ENCODE peak calls at places on chromosomes 4 and X, in ten cellular contexts. A, G, O, F, N, D, E, I, U and X are unnamed samples.

GRCh38 chr4:151744614-151745013 is 16.2 kb downstream of the GATB start:
- DNase-seq in I (no peak), A (peak), E (no peak), F (peak), G (no peak), D (no peak), U (no peak), N (peak), O (no peak), X (no peak)

GRCh38 chr4:34108456-34108855 is 2135.9 kb downstream of the ARAP2 start:
- DNase-seq in D (peak), A (no peak), O (no peak), F (no peak), I (no peak), E (no peak), G (peak), U (no peak), N (peak), X (no peak)

GRCh38 chr4:173169428-173170209 is 1.0 kb downstream of the GALNT7 start:
- DNase-seq in F (peak), U (no peak), I (peak), E (no peak), G (peak), N (peak), D (peak), O (peak), A (peak), X (peak)

GRCh38 chr4:4673070-4673469 is 131.2 kb upstream of the STX18 start:
- DNase-seq in U (no peak), O (peak), A (peak), D (peak), E (no peak), I (no peak), G (peak), F (peak), N (peak), X (no peak)

GRCh38 chr4:69831646-69832325 is 28.2 kb downstream of the SULT1E1 start:
- DNase-seq in D (no peak), U (no peak), G (peak), E (no peak), O (no peak), F (no peak), N (no peak), I (no peak), A (no peak), X (no peak)

GRCh38 chrX:23434356-23434884 is 99.8 kb downstream of the PTCHD1 start:
- DNase-seq in N (peak), I (no peak), U (peak), F (no peak), O (no peak), D (no peak), A (no peak), E (no peak), G (no peak), X (no peak)

GRCh38 chrX:13293700-13294099 is 26.2 kb downstream of the ATXN3L start:
- DNase-seq in D (no peak), O (no peak), A (no peak), G (no peak), U (no peak), E (no peak), N (no peak), F (peak), I (no peak), X (no peak)

GRCh38 chrX:18938710-18939109 is 45.2 kb downstream of the PHKA2 start:
- DNase-seq in D (no peak), A (no peak), F (peak), E (no peak), I (no peak), G (no peak), U (no peak), O (no peak), N (peak), X (no peak)

GRCh38 chr4:112853662-112854256 is 195.7 kb upstream of the ANK2 start:
- DNase-seq in I (no peak), F (peak), A (no peak), E (no peak), O (no peak), G (peak), D (no peak), U (no peak), N (peak), X (no peak)

GRCh38 chrX:108353452-108353851 is 84.8 kb downstream of the COL4A6 start:
- DNase-seq in N (no peak), G (no peak), O (no peak), E (no peak), I (no peak), D (no peak), A (no peak), U (no peak), F (no peak), X (no peak)

GRCh38 chr4:147760176-147760575 is 28.3 kb downstream of the ARHGAP10 start:
- DNase-seq in N (no peak), D (no peak), A (no peak), G (no peak), O (no peak), I (no peak), F (no peak), U (no peak), E (no peak), X (no peak)

GRCh38 chr4:147755567-147756295 is 23.8 kb downstream of the ARHGAP10 start:
- DNase-seq in D (no peak), F (no peak), A (no peak), U (no peak), N (no peak), O (no peak), I (no peak), E (no peak), G (no peak), X (no peak)

GRCh38 chr4:147753047-147753446 is 21.2 kb downstream of the ARHGAP10 start:
- DNase-seq in D (no peak), F (no peak), O (no peak), I (no peak), N (no peak), A (no peak), U (no peak), E (no peak), G (no peak), X (no peak)

GRCh38 chr4:147754037-147754445 is 22.2 kb downstream of the ARHGAP10 start:
- DNase-seq in N (peak), A (peak), E (no peak), I (no peak), G (no peak), D (no peak), F (no peak), U (no peak), O (no peak), X (no peak)

DNA sequence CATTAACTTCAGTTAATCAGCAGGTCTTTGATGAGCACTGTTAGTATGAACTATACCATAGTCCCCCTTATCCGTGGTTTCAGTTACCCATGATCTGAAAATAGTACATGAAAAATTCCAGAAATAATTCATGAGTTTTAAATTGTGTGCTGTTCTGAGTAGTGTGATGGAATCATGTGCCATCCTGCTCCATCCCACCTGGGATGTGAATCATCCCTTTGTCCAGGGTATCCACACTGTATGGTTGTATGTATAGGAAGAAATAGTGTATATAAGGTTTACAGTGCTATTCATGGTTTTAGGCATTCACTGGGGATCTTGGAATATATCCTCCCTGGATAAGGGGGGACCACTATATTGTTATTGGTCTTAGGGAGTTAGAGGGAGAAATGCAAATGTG is 24.5 kb downstream of the ARHGAP10 start:
- DNase-seq in A (no peak), E (no peak), N (no peak), U (no peak), I (no peak), O (no peak), D (no peak), G (no peak), F (no peak), X (no peak)
- TF ChIP-seq CTCF in A (no peak), E (no peak), N (no peak), U (no peak), I (no peak), O (no peak), D (no peak), G (no peak), F (no peak), X (no peak)

GRCh38 chr4:56657818-56658217 is 23.3 kb downstream of the HOPX start:
- DNase-seq in A (no peak), O (no peak), U (no peak), I (no peak), N (no peak), D (no peak), G (no peak), F (no peak), E (no peak), X (no peak)

GRCh38 chr4:56657128-56657527 is 24.0 kb downstream of the HOPX start:
- DNase-seq in F (no peak), D (no peak), U (no peak), A (no peak), O (no peak), E (no peak), N (no peak), G (no peak), I (no peak), X (no peak)

GRCh38 chr4:56655209-56655626 is 25.9 kb downstream of the HOPX start:
- DNase-seq in I (no peak), G (no peak), A (no peak), E (no peak), F (no peak), D (peak), U (no peak), O (peak), N (peak), X (no peak)

GRCh38 chr4:56655627-56656345 is 25.3 kb downstream of the HOPX start:
- DNase-seq in A (no peak), F (no peak), N (no peak), I (no peak), E (no peak), U (no peak), G (no peak), O (peak), D (peak), X (no peak)

DNA sequence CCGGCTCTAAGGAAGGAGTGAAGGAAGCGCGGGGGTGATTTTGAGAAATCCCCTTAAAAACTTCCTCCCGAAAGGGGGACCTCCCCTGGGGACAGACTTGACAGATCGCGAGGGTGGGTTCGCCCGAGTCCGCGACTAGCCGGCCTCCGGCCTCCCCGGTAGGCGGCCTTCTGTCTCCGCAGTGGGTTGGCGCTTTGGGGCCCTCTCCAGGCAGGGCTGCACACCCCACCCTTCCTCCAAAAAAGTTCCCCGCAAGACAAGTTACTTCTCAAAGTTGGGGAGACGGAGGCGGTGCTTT is 24.8 kb downstream of the HOPX start:
- DNase-seq in N (no peak), D (no peak), U (no peak), F (no peak), O (peak), G (no peak), A (no peak), I (no peak), E (no peak), X (no peak)
- TF ChIP-seq CTCF in N (peak), D (no peak), U (no peak), F (no peak), O (no peak), G (no peak), A (no peak), I (no peak), E (no peak), X (no peak)

GRCh38 chrX:149916745-149917392 is 12.5 kb upstream of the HSFX4 start:
- DNase-seq in G (no peak), N (no peak), U (no peak), O (no peak), D (no peak), E (no peak), I (no peak), F (no peak), A (no peak), X (no peak)
- TF ChIP-seq CTCF in G (no peak), N (no peak), U (no peak), O (no peak), D (no peak), E (no peak), I (no peak), F (no peak), A (no peak), X (no peak)

DNA sequence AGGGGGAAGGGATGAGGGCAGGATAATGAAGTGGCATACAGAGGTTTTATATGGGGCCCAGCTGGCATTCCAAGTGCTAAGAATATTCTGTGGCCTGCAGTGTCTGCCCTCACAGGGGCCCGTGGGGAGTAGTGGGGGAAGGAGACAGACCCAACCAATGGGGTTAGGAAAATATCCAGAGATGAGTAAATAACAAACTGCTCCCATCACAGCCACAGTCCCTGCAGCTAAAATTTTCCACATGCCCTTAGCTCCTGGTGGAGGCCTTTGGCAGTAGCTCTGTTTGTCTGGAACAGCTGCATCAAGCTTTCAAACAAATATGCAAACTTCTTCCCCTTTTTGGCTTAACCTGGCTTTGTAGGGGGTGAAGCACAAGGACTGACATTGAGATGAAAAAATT is 3.1 kb downstream of the SRPX2 start:
- DNase-seq in F (no peak), N (peak), U (no peak), O (no peak), E (no peak), A (no peak), G (no peak), I (no peak), D (no peak), X (peak)
- TF ChIP-seq CTCF in F (no peak), N (peak), U (no peak), O (no peak), E (no peak), A (no peak), G (no peak), I (no peak), D (no peak), X (peak)

DNA sequence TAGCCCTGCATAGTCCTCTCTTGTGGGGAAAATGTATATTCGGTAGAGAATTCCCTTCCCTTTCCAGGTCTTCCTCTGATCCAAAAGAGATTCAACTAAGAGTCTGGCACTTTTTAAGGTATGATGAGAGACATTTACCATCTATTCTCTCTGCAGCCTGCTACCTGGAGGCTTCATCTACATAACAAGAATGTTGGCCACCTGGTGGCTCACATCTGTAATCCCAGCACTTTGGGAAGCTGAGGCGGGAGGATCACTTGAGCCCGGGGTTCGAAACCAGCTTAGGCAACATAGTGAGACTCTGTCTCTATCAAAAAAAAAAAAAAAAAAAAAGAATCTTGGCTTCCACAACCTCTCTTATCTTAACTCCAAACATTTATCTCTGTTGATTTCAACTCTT is 40.4 kb upstream of the NOCT start:
- DNase-seq in F (no peak), G (no peak), N (no peak), I (no peak), A (no peak), D (no peak), O (no peak), E (no peak), U (no peak), X (no peak)
- TF ChIP-seq CTCF in F (no peak), G (no peak), N (no peak), I (peak), A (no peak), D (no peak), O (peak), E (no peak), U (no peak), X (no peak)

DNA sequence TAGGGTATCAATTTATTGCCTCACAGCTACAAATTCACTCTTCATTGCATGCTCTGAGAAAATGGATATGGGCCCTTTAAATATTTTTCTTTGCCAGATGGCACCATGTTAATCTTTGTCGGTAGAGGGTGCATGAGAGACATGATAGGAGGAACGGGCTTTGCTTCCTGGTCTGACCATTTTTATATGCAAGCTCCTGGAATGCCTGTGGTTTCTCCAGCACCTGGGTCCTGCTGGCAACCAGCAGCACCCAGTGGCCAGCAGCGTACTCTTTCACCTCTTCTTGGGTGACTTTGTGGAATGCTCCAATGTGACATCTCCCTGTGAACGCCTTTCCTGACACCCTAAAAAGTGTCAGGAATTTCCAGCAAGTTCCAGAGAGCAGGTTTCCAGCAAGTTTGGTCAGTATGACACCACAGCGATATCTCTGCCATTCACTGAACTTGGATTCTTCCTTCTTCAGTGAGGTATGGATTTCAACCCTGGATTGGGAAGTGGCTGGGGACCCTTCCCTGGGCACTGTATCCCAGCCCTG is 140.3 kb upstream of the PGRMC2 start:
- DNase-seq in G (peak), U (no peak), I (no peak), O (no peak), E (no peak), N (peak), D (no peak), F (peak), A (peak), X (no peak)
- TF ChIP-seq CTCF in G (no peak), U (peak), I (no peak), O (no peak), E (peak), N (peak), D (no peak), F (peak), A (peak), X (peak)

GRCh38 chr4:52957791-52958190 is 95.7 kb downstream of the RASL11B start:
- DNase-seq in U (no peak), G (no peak), A (no peak), N (no peak), F (no peak), E (no peak), I (no peak), D (no peak), O (no peak), X (no peak)
- TF ChIP-seq CTCF in U (no peak), G (no peak), A (no peak), N (no peak), F (no peak), E (no peak), I (no peak), D (no peak), O (no peak), X (no peak)

DNA sequence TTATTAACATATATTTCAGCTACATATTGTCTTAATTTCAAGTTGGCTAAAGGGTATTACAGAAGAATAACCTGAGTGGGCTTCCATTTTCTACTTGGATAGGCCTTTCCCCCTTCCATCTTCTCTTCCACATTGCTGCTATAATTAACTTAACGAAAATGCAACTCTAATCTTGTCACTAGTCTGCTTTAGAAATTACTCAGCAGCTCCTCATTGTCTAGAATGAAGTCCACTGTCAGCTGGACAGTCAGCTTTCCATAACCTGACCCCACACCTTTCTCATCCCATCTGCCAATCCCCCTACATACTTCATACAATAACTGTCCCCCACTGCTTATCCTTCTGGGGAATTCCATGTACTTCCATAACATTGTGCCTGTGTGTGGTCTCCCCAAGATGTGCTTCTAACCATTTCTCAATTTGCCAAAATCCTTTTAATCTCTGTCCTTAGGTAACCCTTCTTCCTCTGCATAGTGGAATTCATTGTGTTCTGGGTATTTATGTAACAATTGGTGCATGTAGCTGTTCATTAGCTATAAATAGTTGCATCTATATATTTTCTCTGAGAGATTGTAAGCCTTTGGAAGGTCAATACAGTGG is 4.8 kb downstream of the MND1 start:
- DNase-seq in G (no peak), E (no peak), N (no peak), U (no peak), F (no peak), O (no peak), I (no peak), D (no peak), A (no peak), X (no peak)
- TF ChIP-seq CTCF in G (no peak), E (no peak), N (no peak), U (no peak), F (no peak), O (no peak), I (no peak), D (no peak), A (no peak), X (no peak)

GRCh38 chr4:26857278-26858034 is 3.2 kb upstream of the STIM2 start:
- DNase-seq in F (peak), O (peak), E (peak), N (peak), D (peak), G (peak), U (peak), I (peak), A (peak), X (peak)
- TF ChIP-seq CTCF in F (no peak), O (no peak), E (no peak), N (no peak), D (no peak), G (no peak), U (no peak), I (no peak), A (no peak), X (no peak)